ENCODE peak calls at places on chromosomes 12 and 14, in five cellular contexts. Z is thoracic aorta, J is type B pancreatic cell, Y is fibroblast of lung, E is endothelial cell. Q is an unnamed sample.

GRCh38 chr12:11877869-11878780 is 192.6 kb upstream of the BCL2L14 start:
- DNase-seq in Z (no peak), J (no peak), Y (peak), E (no peak), Q (peak)

GRCh38 chr14:32350020-32350419 is 20.9 kb downstream of the AKAP6 start:
- DNase-seq in Z (no peak), J (no peak), Y (no peak), E (no peak), Q (no peak)

GRCh38 chr12:6215120-6215807 is 15.1 kb downstream of the CD9 start:
- DNase-seq in Z (no peak), J (no peak), Y (no peak), E (no peak), Q (no peak)

GRCh38 chr12:25769076-25769945 is 189.2 kb upstream of the RASSF8 start:
- DNase-seq in Z (no peak), J (no peak), Y (peak), E (no peak), Q (peak)

GRCh38 chr14:25993830-25994229 is 604.0 kb downstream of the NOVA1 start:
- DNase-seq in Z (no peak), J (no peak), Y (no peak), E (no peak), Q (no peak)

GRCh38 chr12:115380509-115381120 is 696.6 kb upstream of the TBX3 start:
- DNase-seq in Z (no peak), J (no peak), Y (peak), E (no peak), Q (no peak)

GRCh38 chr14:78227466-78228077 is 57.4 kb downstream of the NRXN3 start:
- DNase-seq in Z (no peak), J (no peak), Y (no peak), E (no peak), Q (no peak)

GRCh38 chr14:72758420-72758819 is 135.5 kb downstream of the DPF3 start:
- DNase-seq in Z (no peak), J (no peak), Y (no peak), E (no peak), Q (no peak)

GRCh38 chr12:121578230-121579189 is 2.3 kb downstream of the KDM2B start:
- DNase-seq in Z (no peak), J (no peak), Y (peak), E (peak), Q (peak)

GRCh38 chr12:71476513-71476912 is 36.9 kb downstream of the LGR5 start:
- DNase-seq in Z (peak), J (no peak), Y (peak), E (no peak), Q (peak)

GRCh38 chr12:50732591-50732990 is 31.3 kb upstream of the ATF1 start:
- DNase-seq in Z (no peak), J (no peak), Y (peak), E (no peak), Q (peak)

GRCh38 chr12:54631988-54632728 is 2.5 kb downstream of the LACRT start:
- DNase-seq in Z (no peak), J (no peak), Y (no peak), E (no peak), Q (no peak)

GRCh38 chr12:12736759-12737676 is 19.9 kb downstream of the CDKN1B start:
- DNase-seq in Z (no peak), J (peak), Y (peak), E (no peak), Q (peak)

GRCh38 chr12:43973993-43974392 is 138.1 kb downstream of the TMEM117 start:
- DNase-seq in Z (no peak), J (no peak), Y (no peak), E (no peak), Q (peak)

GRCh38 chr14:91058017-91058675 is 2.3 kb downstream of the RPS6KA5 start:
- DNase-seq in Z (no peak), J (no peak), Y (no peak), E (no peak), Q (no peak)

GRCh38 chr12:55034218-55034617 is 14.4 kb downstream of the NEUROD4 start:
- DNase-seq in Z (no peak), J (no peak), Y (no peak), E (no peak), Q (no peak)

GRCh38 chr12:51907083-51907863 is at the start of gene ACVRL1:
- DNase-seq in Z (no peak), J (no peak), Y (peak), E (peak), Q (no peak)

GRCh38 chr14:68979722-68980552 is 835 bp upstream of the ACTN1 start:
- DNase-seq in Z (peak), J (no peak), Y (no peak), E (peak), Q (no peak)

GRCh38 chr12:124451637-124452243 is 115.7 kb downstream of the NCOR2 start:
- DNase-seq in Z (no peak), J (no peak), Y (no peak), E (no peak), Q (no peak)

GRCh38 chr12:5910790-5911548 is 34.1 kb downstream of the ANO2 start:
- DNase-seq in Z (no peak), J (no peak), Y (no peak), E (no peak), Q (no peak)

GRCh38 chr12:127929172-127929571 is 337.8 kb upstream of the TMEM132C start:
- DNase-seq in Z (no peak), J (no peak), Y (no peak), E (no peak), Q (no peak)

GRCh38 chr12:28184378-28184777 is 5.9 kb upstream of the CCDC91 start:
- DNase-seq in Z (no peak), J (no peak), Y (no peak), E (no peak), Q (no peak)

DNA sequence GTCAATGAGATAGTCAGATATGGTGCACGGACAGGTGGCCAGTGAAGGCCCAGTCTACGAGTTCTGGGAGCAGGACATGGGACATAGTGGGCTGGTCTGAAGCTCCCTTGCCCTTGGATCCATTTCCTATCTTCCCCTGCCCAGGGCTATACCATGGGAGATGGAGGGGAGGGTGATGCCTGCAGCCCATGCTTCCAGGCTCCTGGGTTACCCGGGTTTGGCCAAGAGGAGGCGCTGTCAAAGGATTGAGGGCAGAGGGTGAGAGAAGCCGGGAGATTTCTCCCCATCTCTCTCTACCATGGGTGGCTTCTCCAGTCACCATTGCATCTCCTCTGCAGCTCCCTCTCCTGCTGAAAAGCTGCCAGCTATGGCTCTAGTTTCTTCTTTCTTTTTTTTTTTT is 52.8 kb upstream of the LHX5 start:
- DNase-seq in Z (no peak), J (no peak), Y (no peak), E (no peak), Q (no peak)
- TF ChIP-seq CTCF in Z (no peak), J (no peak), Y (no peak), E (no peak), Q (no peak)

DNA sequence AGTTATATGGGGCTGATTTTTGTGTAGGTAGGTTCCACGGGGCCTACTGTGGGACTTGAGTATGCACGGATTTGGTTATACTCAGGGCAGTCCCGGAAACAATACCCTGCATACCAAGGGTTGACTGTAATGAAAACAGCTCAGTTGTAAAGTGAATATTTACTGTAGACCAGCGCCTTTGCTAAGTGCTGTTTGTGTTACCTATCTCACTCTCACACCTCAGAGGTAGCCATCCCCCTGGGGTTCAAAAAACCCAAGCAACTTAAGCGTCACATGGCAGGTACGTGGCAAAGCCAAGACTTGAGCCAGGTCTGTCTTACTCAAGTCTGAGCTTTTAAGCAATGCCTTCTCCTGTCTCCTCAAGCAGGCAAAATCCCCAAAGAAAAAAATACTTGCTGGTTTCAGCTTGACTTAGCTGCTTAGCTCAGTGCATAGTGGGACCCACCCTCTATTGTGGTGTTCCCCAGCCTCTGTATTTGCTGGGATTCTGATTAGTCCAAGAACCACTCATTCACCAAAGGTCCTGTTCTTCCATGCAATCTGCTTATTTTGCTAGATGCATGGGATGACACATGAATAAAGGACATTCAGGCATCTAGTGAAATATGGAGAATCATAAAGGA is 34.2 kb upstream of the STRN3 start:
- DNase-seq in Z (no peak), J (no peak), Y (no peak), E (no peak), Q (no peak)
- TF ChIP-seq CTCF in Z (no peak), J (no peak), Y (no peak), E (no peak), Q (no peak)

GRCh38 chr14:77068515-77069200 is 29.4 kb upstream of the CIPC start:
- DNase-seq in Z (no peak), J (no peak), Y (no peak), E (no peak), Q (no peak)
- TF ChIP-seq CTCF in Z (no peak), J (no peak), Y (no peak), E (peak), Q (no peak)

GRCh38 chr14:101083564-101084435 is 180.3 kb upstream of the RTL1 start:
- DNase-seq in Z (no peak), J (peak), Y (no peak), E (no peak), Q (no peak)
- TF ChIP-seq CTCF in Z (no peak), J (peak), Y (peak), E (no peak), Q (peak)

GRCh38 chr14:105317546-105317945 is 3.0 kb downstream of the PACS2 start:
- DNase-seq in Z (no peak), J (no peak), Y (peak), E (no peak), Q (peak)
- TF ChIP-seq CTCF in Z (peak), J (no peak), Y (peak), E (no peak), Q (no peak)

GRCh38 chr12:101698782-101699347 is 1.4 kb downstream of the CHPT1 start:
- DNase-seq in Z (no peak), J (no peak), Y (peak), E (no peak), Q (peak)
- TF ChIP-seq CTCF in Z (no peak), J (no peak), Y (peak), E (no peak), Q (peak)

DNA sequence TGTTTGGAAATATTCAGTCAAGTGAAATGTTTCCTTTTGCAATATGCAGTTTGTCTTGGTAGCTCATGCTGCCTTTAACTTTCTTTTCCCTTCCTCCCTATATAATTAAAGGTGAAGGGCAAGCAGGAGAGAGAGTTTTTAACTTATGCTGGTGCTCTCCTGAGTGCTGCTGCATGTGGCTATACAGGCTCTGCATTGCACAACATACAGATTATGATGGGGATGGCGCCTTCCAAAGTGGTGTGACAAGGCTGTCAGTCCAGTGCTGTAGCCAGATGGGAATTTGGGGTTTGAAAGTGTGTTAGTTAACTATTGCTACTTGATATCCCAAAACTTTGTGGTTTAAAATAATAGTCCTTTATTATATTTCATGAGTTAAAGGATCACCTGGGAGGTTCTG is 199.0 kb downstream of the ATP23 start:
- DNase-seq in Z (no peak), J (no peak), Y (no peak), E (no peak), Q (no peak)
- TF ChIP-seq CTCF in Z (no peak), J (no peak), Y (no peak), E (no peak), Q (no peak)

DNA sequence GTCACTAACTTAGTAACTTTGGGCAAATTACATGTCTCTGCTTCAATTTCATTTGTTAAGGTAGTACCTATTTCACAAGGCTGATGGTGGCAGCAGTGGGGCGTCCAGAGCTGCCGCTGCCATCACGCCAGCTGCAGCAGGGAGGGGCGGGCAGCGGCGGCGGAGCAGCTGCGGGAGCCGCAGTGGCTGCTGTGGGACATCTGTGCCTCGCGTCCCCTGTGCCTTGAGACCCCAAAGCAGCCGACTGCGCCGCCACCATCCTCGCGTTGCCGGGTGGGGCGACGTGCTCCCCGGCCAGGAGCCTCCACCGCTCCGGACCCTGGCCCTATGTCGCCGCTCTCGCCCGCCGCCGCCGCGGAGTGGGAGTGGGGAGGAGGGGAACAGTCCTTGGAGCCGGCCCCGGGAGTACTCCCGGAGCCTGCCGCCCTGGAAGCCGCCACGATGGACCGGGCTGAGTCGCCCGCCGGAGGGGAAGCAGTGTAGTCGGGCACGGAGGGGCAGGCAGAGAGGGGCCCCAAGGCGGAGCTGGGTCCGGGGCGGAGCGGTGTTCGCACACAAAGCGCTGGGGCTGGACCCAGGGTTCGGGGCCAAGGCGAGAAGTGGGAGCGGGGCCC is 51.4 kb downstream of the A2M start:
- DNase-seq in Z (no peak), J (no peak), Y (peak), E (peak), Q (peak)
- TF ChIP-seq CTCF in Z (peak), J (peak), Y (peak), E (no peak), Q (peak)

GRCh38 chr12:9032202-9032964 is 43.0 kb downstream of the KLRG1 start:
- DNase-seq in Z (no peak), J (no peak), Y (no peak), E (no peak), Q (no peak)
- TF ChIP-seq CTCF in Z (no peak), J (no peak), Y (no peak), E (no peak), Q (no peak)

Q was measured in fibroblast of pulmonary artery.